ENCODE peak calls at places on chromosomes 1 and 21, in nine cellular contexts. One of them, this sample, is unnamed.

GRCh38 chr1:178434899-178435298 is 61.9 kb downstream of the CLEC20A start:
- DNase-seq in EH: no peak
- DNase-seq in HS-5: no peak
- DNase-seq in fibroblast of lung: no peak
- DNase-seq in GDM1: no peak
- DNase-seq in RPMI8226: no peak
- DNase-seq in stimulated activated CD4-positive, alpha-beta T cell treated with anti-CD3 and anti-CD28 coated beads, Interleukin-2, amount 100 ng/mL, for 48 hours: no peak
- DNase-seq in choroid plexus epithelial cell: no peak
- DNase-seq in GF-D8: no peak
- DNase-seq in this sample: no peak

GRCh38 chr1:7302126-7302525 is 469.0 kb upstream of the VAMP3 start:
- DNase-seq in GDM1: no peak
- DNase-seq in EH: no peak
- DNase-seq in RPMI8226: no peak
- DNase-seq in HS-5: no peak
- DNase-seq in choroid plexus epithelial cell: no peak
- DNase-seq in stimulated activated CD4-positive, alpha-beta T cell treated with anti-CD3 and anti-CD28 coated beads, Interleukin-2, amount 100 ng/mL, for 48 hours: no peak
- DNase-seq in GF-D8: no peak
- DNase-seq in fibroblast of lung: no peak
- DNase-seq in this sample: no peak

GRCh38 chr21:39314155-39315027 is 959 bp upstream of the BRWD1 start:
- DNase-seq in fibroblast of lung: peak
- DNase-seq in GF-D8: peak
- DNase-seq in stimulated activated CD4-positive, alpha-beta T cell treated with anti-CD3 and anti-CD28 coated beads, Interleukin-2, amount 100 ng/mL, for 48 hours: peak
- DNase-seq in GDM1: peak
- DNase-seq in HS-5: peak
- DNase-seq in EH: peak
- DNase-seq in RPMI8226: peak
- DNase-seq in choroid plexus epithelial cell: peak
- DNase-seq in this sample: peak

GRCh38 chr1:64986903-64987871 is 20.8 kb upstream of the JAK1 start:
- DNase-seq in RPMI8226: peak
- DNase-seq in GF-D8: no peak
- DNase-seq in choroid plexus epithelial cell: peak
- DNase-seq in EH: peak
- DNase-seq in HS-5: no peak
- DNase-seq in stimulated activated CD4-positive, alpha-beta T cell treated with anti-CD3 and anti-CD28 coated beads, Interleukin-2, amount 100 ng/mL, for 48 hours: no peak
- DNase-seq in GDM1: no peak
- DNase-seq in fibroblast of lung: peak
- DNase-seq in this sample: no peak

GRCh38 chr1:11272842-11273594 is at the start of gene UBIAD1:
- DNase-seq in fibroblast of lung: peak
- DNase-seq in stimulated activated CD4-positive, alpha-beta T cell treated with anti-CD3 and anti-CD28 coated beads, Interleukin-2, amount 100 ng/mL, for 48 hours: peak
- DNase-seq in choroid plexus epithelial cell: peak
- DNase-seq in RPMI8226: peak
- DNase-seq in EH: peak
- DNase-seq in GDM1: peak
- DNase-seq in HS-5: peak
- DNase-seq in GF-D8: peak
- DNase-seq in this sample: peak

GRCh38 chr1:100350787-100351094 is 1.6 kb upstream of the CDC14A start:
- DNase-seq in choroid plexus epithelial cell: no peak
- DNase-seq in HS-5: no peak
- DNase-seq in fibroblast of lung: no peak
- DNase-seq in stimulated activated CD4-positive, alpha-beta T cell treated with anti-CD3 and anti-CD28 coated beads, Interleukin-2, amount 100 ng/mL, for 48 hours: no peak
- DNase-seq in RPMI8226: no peak
- DNase-seq in GDM1: no peak
- DNase-seq in GF-D8: no peak
- DNase-seq in EH: no peak
- DNase-seq in this sample: no peak

GRCh38 chr1:165542015-165542631 is 1.7 kb upstream of the LRRC52 start:
- DNase-seq in stimulated activated CD4-positive, alpha-beta T cell treated with anti-CD3 and anti-CD28 coated beads, Interleukin-2, amount 100 ng/mL, for 48 hours: no peak
- DNase-seq in GF-D8: no peak
- DNase-seq in HS-5: no peak
- DNase-seq in RPMI8226: no peak
- DNase-seq in GDM1: no peak
- DNase-seq in EH: no peak
- DNase-seq in fibroblast of lung: no peak
- DNase-seq in choroid plexus epithelial cell: no peak
- DNase-seq in this sample: no peak

GRCh38 chr1:198196630-198197029 is 39.8 kb downstream of the NEK7 start:
- DNase-seq in HS-5: no peak
- DNase-seq in RPMI8226: no peak
- DNase-seq in GDM1: no peak
- DNase-seq in GF-D8: no peak
- DNase-seq in fibroblast of lung: no peak
- DNase-seq in EH: peak
- DNase-seq in choroid plexus epithelial cell: no peak
- DNase-seq in stimulated activated CD4-positive, alpha-beta T cell treated with anti-CD3 and anti-CD28 coated beads, Interleukin-2, amount 100 ng/mL, for 48 hours: no peak
- DNase-seq in this sample: no peak

GRCh38 chr1:184299076-184299790 is 87.6 kb upstream of the C1orf21 start:
- DNase-seq in RPMI8226: no peak
- DNase-seq in HS-5: peak
- DNase-seq in stimulated activated CD4-positive, alpha-beta T cell treated with anti-CD3 and anti-CD28 coated beads, Interleukin-2, amount 100 ng/mL, for 48 hours: no peak
- DNase-seq in EH: peak
- DNase-seq in GF-D8: no peak
- DNase-seq in choroid plexus epithelial cell: peak
- DNase-seq in GDM1: no peak
- DNase-seq in fibroblast of lung: peak
- DNase-seq in this sample: no peak

GRCh38 chr1:244302889-244303609 is 148.7 kb downstream of the ADSS2 start:
- DNase-seq in stimulated activated CD4-positive, alpha-beta T cell treated with anti-CD3 and anti-CD28 coated beads, Interleukin-2, amount 100 ng/mL, for 48 hours: no peak
- DNase-seq in HS-5: peak
- DNase-seq in choroid plexus epithelial cell: peak
- DNase-seq in GF-D8: no peak
- DNase-seq in fibroblast of lung: peak
- DNase-seq in RPMI8226: no peak
- DNase-seq in GDM1: no peak
- DNase-seq in EH: peak
- DNase-seq in this sample: no peak

GRCh38 chr1:20729155-20729931 is 3.2 kb downstream of the SH2D5 start:
- DNase-seq in choroid plexus epithelial cell: no peak
- DNase-seq in GF-D8: no peak
- DNase-seq in GDM1: no peak
- DNase-seq in EH: no peak
- DNase-seq in stimulated activated CD4-positive, alpha-beta T cell treated with anti-CD3 and anti-CD28 coated beads, Interleukin-2, amount 100 ng/mL, for 48 hours: no peak
- DNase-seq in fibroblast of lung: no peak
- DNase-seq in RPMI8226: no peak
- DNase-seq in HS-5: no peak
- DNase-seq in this sample: no peak

GRCh38 chr1:100302756-100303155 is 36.7 kb downstream of the RTCA start:
- DNase-seq in EH: no peak
- DNase-seq in fibroblast of lung: no peak
- DNase-seq in GF-D8: no peak
- DNase-seq in GDM1: no peak
- DNase-seq in HS-5: no peak
- DNase-seq in choroid plexus epithelial cell: no peak
- DNase-seq in RPMI8226: no peak
- DNase-seq in stimulated activated CD4-positive, alpha-beta T cell treated with anti-CD3 and anti-CD28 coated beads, Interleukin-2, amount 100 ng/mL, for 48 hours: no peak
- DNase-seq in this sample: no peak

GRCh38 chr1:153842006-153842471 is 66.8 kb downstream of the SLC27A3 start:
- DNase-seq in GDM1: no peak
- DNase-seq in HS-5: no peak
- DNase-seq in choroid plexus epithelial cell: no peak
- DNase-seq in fibroblast of lung: no peak
- DNase-seq in stimulated activated CD4-positive, alpha-beta T cell treated with anti-CD3 and anti-CD28 coated beads, Interleukin-2, amount 100 ng/mL, for 48 hours: no peak
- DNase-seq in EH: peak
- DNase-seq in GF-D8: no peak
- DNase-seq in RPMI8226: peak
- DNase-seq in this sample: no peak

GRCh38 chr1:83515566-83516169 is 483.3 kb downstream of the TTLL7 start:
- DNase-seq in choroid plexus epithelial cell: no peak
- DNase-seq in EH: peak
- DNase-seq in fibroblast of lung: no peak
- DNase-seq in GDM1: no peak
- DNase-seq in stimulated activated CD4-positive, alpha-beta T cell treated with anti-CD3 and anti-CD28 coated beads, Interleukin-2, amount 100 ng/mL, for 48 hours: no peak
- DNase-seq in HS-5: no peak
- DNase-seq in GF-D8: no peak
- DNase-seq in RPMI8226: no peak
- DNase-seq in this sample: no peak

GRCh38 chr1:233613252-233614172 is at the start of gene KCNK1:
- DNase-seq in HS-5: peak
- DNase-seq in EH: peak
- DNase-seq in RPMI8226: peak
- DNase-seq in GF-D8: no peak
- DNase-seq in choroid plexus epithelial cell: peak
- DNase-seq in fibroblast of lung: peak
- DNase-seq in GDM1: no peak
- DNase-seq in stimulated activated CD4-positive, alpha-beta T cell treated with anti-CD3 and anti-CD28 coated beads, Interleukin-2, amount 100 ng/mL, for 48 hours: no peak
- DNase-seq in this sample: no peak

GRCh38 chr1:68175621-68176398 is 56.5 kb downstream of the WLS start:
- DNase-seq in stimulated activated CD4-positive, alpha-beta T cell treated with anti-CD3 and anti-CD28 coated beads, Interleukin-2, amount 100 ng/mL, for 48 hours: no peak
- DNase-seq in EH: peak
- DNase-seq in choroid plexus epithelial cell: peak
- DNase-seq in fibroblast of lung: peak
- DNase-seq in HS-5: no peak
- DNase-seq in GF-D8: no peak
- DNase-seq in GDM1: no peak
- DNase-seq in RPMI8226: peak
- DNase-seq in this sample: peak

GRCh38 chr1:110282395-110282794 is 56.8 kb upstream of the RBM15 start:
- DNase-seq in fibroblast of lung: no peak
- DNase-seq in stimulated activated CD4-positive, alpha-beta T cell treated with anti-CD3 and anti-CD28 coated beads, Interleukin-2, amount 100 ng/mL, for 48 hours: no peak
- DNase-seq in EH: no peak
- DNase-seq in HS-5: no peak
- DNase-seq in RPMI8226: no peak
- DNase-seq in GDM1: no peak
- DNase-seq in choroid plexus epithelial cell: no peak
- DNase-seq in GF-D8: no peak
- DNase-seq in this sample: no peak

GRCh38 chr21:43662286-43662685 is 2.9 kb downstream of the RRP1B start:
- DNase-seq in EH: no peak
- DNase-seq in stimulated activated CD4-positive, alpha-beta T cell treated with anti-CD3 and anti-CD28 coated beads, Interleukin-2, amount 100 ng/mL, for 48 hours: no peak
- DNase-seq in fibroblast of lung: no peak
- DNase-seq in GDM1: no peak
- DNase-seq in GF-D8: no peak
- DNase-seq in choroid plexus epithelial cell: no peak
- DNase-seq in RPMI8226: no peak
- DNase-seq in HS-5: no peak
- DNase-seq in this sample: no peak

GRCh38 chr1:88774151-88774556 is 90.1 kb downstream of the PKN2 start:
- DNase-seq in choroid plexus epithelial cell: no peak
- DNase-seq in RPMI8226: no peak
- DNase-seq in EH: peak
- DNase-seq in stimulated activated CD4-positive, alpha-beta T cell treated with anti-CD3 and anti-CD28 coated beads, Interleukin-2, amount 100 ng/mL, for 48 hours: no peak
- DNase-seq in fibroblast of lung: no peak
- DNase-seq in GDM1: no peak
- DNase-seq in GF-D8: no peak
- DNase-seq in HS-5: no peak
- DNase-seq in this sample: no peak

GRCh38 chr1:92756537-92756936 is 28.4 kb downstream of the EVI5 start:
- DNase-seq in stimulated activated CD4-positive, alpha-beta T cell treated with anti-CD3 and anti-CD28 coated beads, Interleukin-2, amount 100 ng/mL, for 48 hours: no peak
- DNase-seq in fibroblast of lung: peak
- DNase-seq in RPMI8226: no peak
- DNase-seq in GF-D8: no peak
- DNase-seq in GDM1: no peak
- DNase-seq in HS-5: no peak
- DNase-seq in EH: no peak
- DNase-seq in choroid plexus epithelial cell: no peak
- DNase-seq in this sample: no peak

GRCh38 chr1:15724949-15725880 is 10.8 kb upstream of the SLC25A34 start:
- DNase-seq in GF-D8: no peak
- DNase-seq in fibroblast of lung: no peak
- DNase-seq in RPMI8226: no peak
- DNase-seq in EH: no peak
- DNase-seq in HS-5: no peak
- DNase-seq in GDM1: no peak
- DNase-seq in choroid plexus epithelial cell: peak
- DNase-seq in stimulated activated CD4-positive, alpha-beta T cell treated with anti-CD3 and anti-CD28 coated beads, Interleukin-2, amount 100 ng/mL, for 48 hours: no peak
- DNase-seq in this sample: no peak

GRCh38 chr1:207414606-207415108 is 39.5 kb upstream of the CR2 start:
- DNase-seq in HS-5: no peak
- DNase-seq in choroid plexus epithelial cell: no peak
- DNase-seq in RPMI8226: peak
- DNase-seq in EH: no peak
- DNase-seq in GF-D8: peak
- DNase-seq in GDM1: peak
- DNase-seq in stimulated activated CD4-positive, alpha-beta T cell treated with anti-CD3 and anti-CD28 coated beads, Interleukin-2, amount 100 ng/mL, for 48 hours: peak
- DNase-seq in fibroblast of lung: no peak
- DNase-seq in this sample: no peak

GRCh38 chr1:22792396-22793171 is 81.9 kb downstream of the EPHB2 start:
- DNase-seq in GDM1: no peak
- DNase-seq in HS-5: no peak
- DNase-seq in fibroblast of lung: no peak
- DNase-seq in choroid plexus epithelial cell: no peak
- DNase-seq in EH: no peak
- DNase-seq in RPMI8226: no peak
- DNase-seq in GF-D8: no peak
- DNase-seq in stimulated activated CD4-positive, alpha-beta T cell treated with anti-CD3 and anti-CD28 coated beads, Interleukin-2, amount 100 ng/mL, for 48 hours: no peak
- DNase-seq in this sample: no peak

GRCh38 chr1:244863491-244864252 is 671 bp downstream of the HNRNPU start:
- DNase-seq in choroid plexus epithelial cell: no peak
- DNase-seq in RPMI8226: peak
- DNase-seq in EH: no peak
- DNase-seq in stimulated activated CD4-positive, alpha-beta T cell treated with anti-CD3 and anti-CD28 coated beads, Interleukin-2, amount 100 ng/mL, for 48 hours: peak
- DNase-seq in HS-5: no peak
- DNase-seq in fibroblast of lung: no peak
- DNase-seq in GF-D8: no peak
- DNase-seq in GDM1: no peak
- DNase-seq in this sample: no peak

GRCh38 chr1:214362188-214362882 is 81.4 kb downstream of the SMYD2 start:
- DNase-seq in choroid plexus epithelial cell: peak
- DNase-seq in stimulated activated CD4-positive, alpha-beta T cell treated with anti-CD3 and anti-CD28 coated beads, Interleukin-2, amount 100 ng/mL, for 48 hours: no peak
- DNase-seq in RPMI8226: no peak
- DNase-seq in HS-5: no peak
- DNase-seq in EH: peak
- DNase-seq in GF-D8: peak
- DNase-seq in GDM1: no peak
- DNase-seq in fibroblast of lung: peak
- DNase-seq in this sample: peak

GRCh38 chr1:60073605-60074278 is at the start of gene C1orf87:
- DNase-seq in HS-5: no peak
- DNase-seq in GDM1: no peak
- DNase-seq in EH: no peak
- DNase-seq in GF-D8: no peak
- DNase-seq in stimulated activated CD4-positive, alpha-beta T cell treated with anti-CD3 and anti-CD28 coated beads, Interleukin-2, amount 100 ng/mL, for 48 hours: no peak
- DNase-seq in RPMI8226: no peak
- DNase-seq in choroid plexus epithelial cell: no peak
- DNase-seq in fibroblast of lung: no peak
- DNase-seq in this sample: no peak

GRCh38 chr1:149936992-149937705 is 470 bp upstream of the MTMR11 start:
- DNase-seq in choroid plexus epithelial cell: peak
- DNase-seq in fibroblast of lung: peak
- DNase-seq in stimulated activated CD4-positive, alpha-beta T cell treated with anti-CD3 and anti-CD28 coated beads, Interleukin-2, amount 100 ng/mL, for 48 hours: no peak
- DNase-seq in GF-D8: no peak
- DNase-seq in GDM1: no peak
- DNase-seq in EH: peak
- DNase-seq in HS-5: no peak
- DNase-seq in RPMI8226: no peak
- DNase-seq in this sample: no peak

This sample was measured in pulmonary artery endothelial cell.